ENCODE peak calls at places on chromosomes 7 and 10, in nine cellular contexts. U, H, M, L, I, V, K, Q and S are unnamed samples.

GRCh38 chr7:100169147-100169850 is 882 bp upstream of the GAL3ST4 start:
- DNase-seq in U (no peak), H (no peak), M (no peak), L (no peak), I (no peak), V (no peak), K (no peak), Q (peak; percentile 23), S (no peak)

GRCh38 chr7:157014635-157015555 is 4.4 kb upstream of the MNX1 start:
- DNase-seq in U (no peak), H (no peak), M (no peak), L (no peak), I (no peak), V (no peak), K (no peak), Q (peak; percentile 23), S (no peak)

GRCh38 chr10:99851825-99852224 is 69.4 kb downstream of the ABCC2 start:
- DNase-seq in U (no peak), H (no peak), M (no peak), L (no peak), I (no peak), V (no peak), K (no peak), Q (no peak), S (no peak)

GRCh38 chr10:71217266-71218045 is 5.1 kb downstream of the UNC5B start:
- DNase-seq in U (peak; percentile 21), H (no peak), M (no peak), L (no peak), I (no peak), V (no peak), K (peak; percentile 36), Q (peak; percentile 69), S (no peak)

GRCh38 chr7:75599244-75599771 is 107.2 kb downstream of the SPDYE5 start:
- DNase-seq in U (no peak), H (no peak), M (no peak), L (no peak), I (no peak), V (no peak), K (peak; percentile 21), Q (no peak), S (no peak)

GRCh38 chr10:23512355-23513058 is 73.6 kb downstream of the OTUD1 start:
- DNase-seq in U (peak; percentile 39), H (no peak), M (no peak), L (no peak), I (no peak), V (no peak), K (no peak), Q (no peak), S (no peak)

GRCh38 chr10:37314350-37314749 is 189.0 kb downstream of the ANKRD30A start:
- DNase-seq in U (no peak), H (no peak), M (no peak), L (no peak), I (no peak), V (no peak), K (no peak), Q (no peak), S (no peak)

GRCh38 chr10:128186959-128187787 is 61.0 kb upstream of the MKI67 start:
- DNase-seq in U (no peak), H (no peak), M (no peak), L (peak; percentile 2), I (no peak), V (no peak), K (no peak), Q (no peak), S (no peak)

GRCh38 chr10:110841767-110842267 is 29.9 kb upstream of the PDCD4 start:
- DNase-seq in U (no peak), H (no peak), M (no peak), L (no peak), I (no peak), V (no peak), K (no peak), Q (no peak), S (no peak)

GRCh38 chr7:972670-973309 is 2.6 kb downstream of the COX19 start:
- DNase-seq in U (no peak), H (no peak), M (no peak), L (no peak), I (no peak), V (no peak), K (no peak), Q (no peak), S (no peak)

GRCh38 chr7:155263522-155264197 is 34.0 kb upstream of the INSIG1 start:
- DNase-seq in U (no peak), H (no peak), M (no peak), L (no peak), I (no peak), V (no peak), K (no peak), Q (no peak), S (no peak)

GRCh38 chr10:10830316-10831061 is 187.2 kb upstream of the CELF2 start:
- DNase-seq in U (peak; percentile 82), H (no peak), M (no peak), L (no peak), I (no peak), V (no peak), K (no peak), Q (no peak), S (no peak)

GRCh38 chr10:110458583-110458920 is 39.2 kb upstream of the DUSP5 start:
- DNase-seq in U (no peak), H (no peak), M (no peak), L (no peak), I (no peak), V (no peak), K (peak; percentile 37), Q (no peak), S (no peak)

GRCh38 chr10:74079914-74080590 is 70.6 kb downstream of the AP3M1 start:
- DNase-seq in U (peak; percentile 49), H (no peak), M (no peak), L (no peak), I (no peak), V (no peak), K (no peak), Q (no peak), S (no peak)

GRCh38 chr7:147519062-147519461 is 1071.5 kb upstream of the C7orf33 start:
- DNase-seq in U (no peak), H (no peak), M (no peak), L (no peak), I (no peak), V (no peak), K (no peak), Q (no peak), S (no peak)

GRCh38 chr7:115297651-115298050 is 375.8 kb downstream of the MDFIC start:
- DNase-seq in U (peak; percentile 90), H (no peak), M (no peak), L (no peak), I (no peak), V (no peak), K (no peak), Q (no peak), S (no peak)

GRCh38 chr7:16421333-16422099 is at the start of gene CRPPA:
- DNase-seq in U (no peak), H (no peak), M (no peak), L (no peak), I (no peak), V (peak; percentile 59), K (peak; percentile 56), Q (peak; percentile 80), S (no peak)

GRCh38 chr7:127667017-127667670 is 15.2 kb downstream of the SND1 start:
- DNase-seq in U (peak; percentile 51), H (no peak), M (no peak), L (no peak), I (peak; percentile 62), V (no peak), K (no peak), Q (no peak), S (no peak)

GRCh38 chr7:18861514-18861913 is 255.9 kb downstream of the TWIST1 start:
- DNase-seq in U (peak; percentile 72), H (no peak), M (no peak), L (no peak), I (no peak), V (no peak), K (no peak), Q (no peak), S (no peak)

GRCh38 chr10:36683421-36683820 is 442.0 kb upstream of the ANKRD30A start:
- DNase-seq in U (no peak), H (no peak), M (no peak), L (no peak), I (no peak), V (no peak), K (no peak), Q (no peak), S (no peak)

GRCh38 chr7:116571037-116571436 is 46.2 kb downstream of the CAV1 start:
- DNase-seq in U (peak; percentile 55), H (no peak), M (no peak), L (no peak), I (no peak), V (no peak), K (no peak), Q (no peak), S (no peak)

GRCh38 chr7:73668103-73668937 is 689 bp downstream of the VPS37D start:
- DNase-seq in U (no peak), H (no peak), M (no peak), L (no peak), I (no peak), V (no peak), K (peak; percentile 21), Q (no peak), S (no peak)

GRCh38 chr10:101028446-101029244 is 2.3 kb downstream of the PDZD7 start:
- DNase-seq in U (no peak), H (no peak), M (no peak), L (no peak), I (no peak), V (peak; percentile 11), K (no peak), Q (no peak), S (no peak)

GRCh38 chr7:139772115-139772514 is 5.7 kb downstream of the HIPK2 start:
- DNase-seq in U (no peak), H (no peak), M (no peak), L (no peak), I (no peak), V (no peak), K (no peak), Q (no peak), S (no peak)

GRCh38 chr7:44383566-44383965 is 58.2 kb upstream of the CAMK2B start:
- DNase-seq in U (peak; percentile 67), H (no peak), M (no peak), L (no peak), I (peak; percentile 11), V (no peak), K (no peak), Q (no peak), S (no peak)

GRCh38 chr7:17009007-17009719 is 127.4 kb upstream of the AGR3 start:
- DNase-seq in U (peak; percentile 39), H (no peak), M (no peak), L (no peak), I (no peak), V (no peak), K (no peak), Q (no peak), S (no peak)

GRCh38 chr10:115046686-115047244 is 46.4 kb upstream of the ATRNL1 start:
- DNase-seq in U (no peak), H (no peak), M (no peak), L (no peak), I (no peak), V (no peak), K (no peak), Q (no peak), S (no peak)

GRCh38 chr10:11806706-11807105 is 16.4 kb upstream of the PROSER2 start:
- DNase-seq in U (no peak), H (no peak), M (no peak), L (no peak), I (no peak), V (no peak), K (no peak), Q (no peak), S (no peak)

GRCh38 chr7:3266240-3266639 is 34.8 kb upstream of the SDK1 start:
- DNase-seq in U (no peak), H (no peak), M (no peak), L (no peak), I (no peak), V (no peak), K (no peak), Q (no peak), S (no peak)

GRCh38 chr10:30782543-30783461 is 153.2 kb upstream of the LYZL2 start:
- DNase-seq in U (peak; percentile 12), H (no peak), M (no peak), L (no peak), I (no peak), V (peak; percentile 58), K (no peak), Q (no peak), S (peak; percentile 2)

GRCh38 chr10:9230625-9231024 is 1176.1 kb downstream of the GATA3 start:
- DNase-seq in U (no peak), H (no peak), M (no peak), L (no peak), I (no peak), V (no peak), K (no peak), Q (no peak), S (no peak)